ENCODE peak calls at places on chromosome 15, in four cellular contexts. S is PC-9, B is IMR-90, F is HFF-Myc. Q is an unnamed sample.

GRCh38 chr15:36803773-36804172 is 224.3 kb downstream of the CDIN1 start:
- DNase-seq in S (no peak), B (no peak), F (no peak), Q (no peak)

GRCh38 chr15:84773716-84774115 is 25.3 kb downstream of the ZNF592 start:
- DNase-seq in S (no peak), B (no peak), F (no peak), Q (no peak)

GRCh38 chr15:40929730-40930429 is 740 bp downstream of the DLL4 start:
- DNase-seq in S (no peak), B (peak), F (no peak), Q (peak)

GRCh38 chr15:75153084-75153483 is 48.6 kb upstream of the C15orf39 start:
- DNase-seq in S (no peak), B (peak), F (peak), Q (no peak)

GRCh38 chr15:59917504-59918157 is 86.5 kb upstream of the FOXB1 start:
- DNase-seq in S (peak), B (peak), F (peak), Q (peak)

GRCh38 chr15:60721706-60722105 is 242.8 kb upstream of the ICE2 start:
- DNase-seq in S (no peak), B (peak), F (no peak), Q (peak)

GRCh38 chr15:89824607-89824867 is 9.9 kb upstream of the ANPEP start:
- DNase-seq in S (no peak), B (no peak), F (no peak), Q (no peak)

GRCh38 chr15:70257573-70258220 is 160.0 kb upstream of the TLE3 start:
- DNase-seq in S (no peak), B (no peak), F (no peak), Q (no peak)

GRCh38 chr15:26106556-26106955 is 243.4 kb upstream of the ATP10A start:
- DNase-seq in S (no peak), B (no peak), F (no peak), Q (no peak)

GRCh38 chr15:73058437-73058836 is 6.2 kb downstream of the NEO1 start:
- DNase-seq in S (no peak), B (no peak), F (no peak), Q (no peak)

GRCh38 chr15:66400351-66400774 is 13.7 kb downstream of the MAP2K1 start:
- DNase-seq in S (no peak), B (peak), F (no peak), Q (no peak)

GRCh38 chr15:63232400-63232799 is 43.0 kb downstream of the RAB8B start:
- DNase-seq in S (no peak), B (no peak), F (no peak), Q (no peak)

GRCh38 chr15:84750583-84751092 is 2.2 kb downstream of the ZNF592 start:
- DNase-seq in S (no peak), B (no peak), F (no peak), Q (no peak)

GRCh38 chr15:59522988-59523461 is 85.0 kb downstream of the FAM81A start:
- DNase-seq in S (no peak), B (no peak), F (no peak), Q (no peak)

GRCh38 chr15:101651753-101652097 is 456 bp downstream of the TM2D3 start:
- DNase-seq in S (no peak), B (no peak), F (no peak), Q (no peak)

GRCh38 chr15:78105541-78106241 is 13.3 kb downstream of the SH2D7 start:
- DNase-seq in S (no peak), B (peak), F (no peak), Q (peak)

GRCh38 chr15:86362556-86362955 is 282.9 kb downstream of the AGBL1 start:
- DNase-seq in S (no peak), B (no peak), F (no peak), Q (peak)

GRCh38 chr15:72540606-72541237 is 66.6 kb downstream of the ARIH1 start:
- DNase-seq in S (no peak), B (no peak), F (no peak), Q (no peak)

GRCh38 chr15:41979493-41980266 is 7.3 kb upstream of the EHD4 start:
- DNase-seq in S (peak), B (no peak), F (no peak), Q (no peak)

GRCh38 chr15:27327467-27328045 is 356.6 kb downstream of the GABRG3 start:
- DNase-seq in S (no peak), B (no peak), F (no peak), Q (no peak)

GRCh38 chr15:37095993-37096877 is 4.1 kb downstream of the MEIS2 start:
- DNase-seq in S (no peak), B (no peak), F (no peak), Q (no peak)

GRCh38 chr15:28033443-28033842 is 65.7 kb downstream of the OCA2 start:
- DNase-seq in S (no peak), B (no peak), F (no peak), Q (no peak)

GRCh38 chr15:90337256-90337655 is 14.8 kb upstream of the ZNF774 start:
- DNase-seq in S (no peak), B (no peak), F (no peak), Q (peak)

GRCh38 chr15:94164202-94164807 is 67.1 kb upstream of the MCTP2 start:
- DNase-seq in S (peak), B (peak), F (peak), Q (peak)

GRCh38 chr15:70243686-70244540 is 146.2 kb upstream of the TLE3 start:
- DNase-seq in S (peak), B (no peak), F (no peak), Q (no peak)

GRCh38 chr15:55461447-55461846 is 46.6 kb downstream of the DNAAF4 start:
- DNase-seq in S (no peak), B (no peak), F (no peak), Q (no peak)

GRCh38 chr15:42734076-42734672 is 2.8 kb downstream of the CDAN1 start:
- DNase-seq in S (no peak), B (no peak), F (no peak), Q (no peak)

GRCh38 chr15:31392761-31393401 is 66.2 kb downstream of the KLF13 start:
- DNase-seq in S (no peak), B (no peak), F (no peak), Q (no peak)

GRCh38 chr15:71329041-71329440 is 213.8 kb downstream of the THSD4 start:
- DNase-seq in S (no peak), B (peak), F (no peak), Q (no peak)
- H3K4me3 ChIP-seq in S (no peak), B (no peak), F (no peak), Q (no peak)

DNA sequence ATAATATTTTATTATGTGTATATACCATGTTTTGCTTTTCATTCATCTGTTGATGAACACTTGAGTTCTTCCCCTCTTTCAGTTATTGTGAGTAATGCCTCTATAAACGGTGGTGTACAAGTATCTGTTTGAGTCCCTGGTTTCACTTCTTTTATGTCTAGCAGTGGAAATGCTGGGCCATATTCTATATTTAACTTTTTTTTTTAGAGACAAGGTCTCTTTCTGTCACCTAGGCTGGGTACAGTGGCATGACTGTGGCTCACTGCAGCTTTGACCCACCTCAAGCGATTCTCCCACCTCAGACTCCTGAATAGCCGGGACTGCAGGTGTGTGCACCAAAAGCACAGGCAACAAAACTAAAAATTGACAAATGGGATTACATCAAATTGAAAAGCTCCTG is 19.9 kb downstream of the GOLM2 start:
- DNase-seq in S (no peak), B (no peak), F (no peak), Q (no peak)
- H3K4me3 ChIP-seq in S (no peak), B (no peak), F (no peak), Q (no peak)

GRCh38 chr15:81115054-81115939 is 18.8 kb upstream of the CFAP161 start:
- DNase-seq in S (no peak), B (no peak), F (no peak), Q (no peak)

GRCh38 chr15:81117581-81117980 is 16.5 kb upstream of the CFAP161 start:
- DNase-seq in S (no peak), B (no peak), F (no peak), Q (no peak)

GRCh38 chr15:81117136-81117535 is 16.9 kb upstream of the CFAP161 start:
- DNase-seq in S (no peak), B (peak), F (no peak), Q (peak)

GRCh38 chr15:81120069-81120468 is 14.0 kb upstream of the CFAP161 start:
- DNase-seq in S (no peak), B (no peak), F (no peak), Q (no peak)

GRCh38 chr15:81118361-81118760 is 15.7 kb upstream of the CFAP161 start:
- DNase-seq in S (no peak), B (no peak), F (no peak), Q (no peak)
- H3K4me3 ChIP-seq in S (no peak), B (no peak), F (no peak), Q (no peak)

GRCh38 chr15:83651541-83651940 is 2.4 kb upstream of the ADAMTSL3 start:
- DNase-seq in S (no peak), B (no peak), F (no peak), Q (no peak)

GRCh38 chr15:83654379-83655236 is 685 bp downstream of the ADAMTSL3 start:
- DNase-seq in S (no peak), B (no peak), F (no peak), Q (no peak)

GRCh38 chr15:83652606-83653204 is 1.2 kb upstream of the ADAMTSL3 start:
- DNase-seq in S (no peak), B (no peak), F (no peak), Q (no peak)

GRCh38 chr15:83653639-83654378 is at the start of gene ADAMTSL3:
- DNase-seq in S (peak), B (no peak), F (no peak), Q (peak)

DNA sequence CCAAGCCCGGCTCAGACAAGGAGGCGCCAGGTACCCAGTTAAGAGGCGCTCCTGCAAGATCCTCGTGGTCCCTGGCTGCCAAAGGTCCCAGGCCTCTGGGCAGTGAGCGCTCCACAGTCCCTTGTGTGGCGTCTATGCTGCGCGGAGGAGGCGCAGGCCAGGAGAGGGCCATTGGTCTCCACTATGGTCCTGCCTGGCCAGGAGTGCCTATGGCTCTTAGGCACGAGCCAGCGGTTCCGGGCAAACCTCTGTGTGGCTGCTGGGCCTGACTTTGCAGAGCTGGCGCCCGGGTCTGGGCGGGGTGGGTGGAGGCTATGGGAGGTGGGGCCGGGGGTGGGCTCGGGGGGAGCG is 660 bp upstream of the ADAMTSL3 start:
- DNase-seq in S (no peak), B (no peak), F (no peak), Q (no peak)
- H3K4me3 ChIP-seq in S (no peak), B (no peak), F (no peak), Q (no peak)

GRCh38 chr15:25055356-25056068 is 100.7 kb downstream of the SNRPN start:
- DNase-seq in S (no peak), B (no peak), F (no peak), Q (no peak)
- H3K4me3 ChIP-seq in S (no peak), B (no peak), F (no peak), Q (no peak)

DNA sequence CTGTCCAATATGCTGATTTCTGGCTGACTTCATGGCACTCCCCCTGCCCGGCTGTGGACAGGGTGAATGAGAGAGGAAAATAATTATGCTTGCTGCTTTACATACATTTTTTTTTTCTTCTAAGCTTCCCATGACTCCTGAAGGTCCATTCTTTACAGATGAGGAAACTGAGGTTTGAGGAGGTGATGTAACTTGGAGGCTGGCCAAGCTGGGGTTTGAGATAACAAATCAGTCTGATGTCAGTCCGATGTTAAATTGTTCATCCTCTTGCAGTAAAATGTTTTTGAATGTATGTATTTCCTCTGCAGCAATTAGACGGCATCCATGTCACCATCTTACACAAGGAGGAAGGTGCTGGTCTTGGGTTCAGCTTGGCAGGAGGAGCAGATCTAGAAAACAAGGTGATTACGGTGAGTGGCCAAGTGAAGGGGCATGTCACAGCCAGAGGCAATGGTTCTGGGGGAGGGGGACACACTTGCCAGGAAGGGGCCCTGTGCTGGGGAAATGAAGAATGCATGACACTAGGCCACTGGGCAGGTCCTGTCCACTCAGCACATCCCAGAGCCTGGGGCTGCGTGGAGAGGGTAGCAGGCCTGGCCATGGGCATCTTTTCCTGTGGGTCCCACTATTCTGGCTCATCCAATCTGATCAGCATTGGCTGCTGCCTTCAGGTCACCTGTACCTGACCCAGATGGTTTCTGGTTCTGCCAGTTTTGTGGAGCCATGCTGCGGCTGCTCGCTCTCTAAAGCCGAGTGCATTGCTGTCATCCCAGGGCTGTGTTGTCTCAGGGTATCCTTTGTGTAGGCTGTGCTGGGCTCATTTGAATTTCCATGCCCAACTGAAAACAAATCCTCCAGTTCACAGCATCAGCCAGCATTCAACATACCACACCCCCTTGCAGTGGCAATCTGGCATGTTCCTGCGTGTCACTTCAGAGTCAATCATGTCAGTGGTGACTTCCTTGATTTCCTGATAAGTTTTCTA is 20.4 kb downstream of the STARD5 start:
- DNase-seq in S (no peak), B (peak), F (no peak), Q (no peak)
- H3K4me3 ChIP-seq in S (no peak), B (no peak), F (no peak), Q (no peak)

GRCh38 chr15:68332266-68332665 is 54.7 kb downstream of the FEM1B start:
- DNase-seq in S (no peak), B (no peak), F (no peak), Q (no peak)

GRCh38 chr15:68330461-68330860 is 52.9 kb downstream of the FEM1B start:
- DNase-seq in S (no peak), B (no peak), F (no peak), Q (no peak)

GRCh38 chr15:68328485-68328884 is 50.9 kb downstream of the FEM1B start:
- DNase-seq in S (no peak), B (no peak), F (no peak), Q (no peak)

GRCh38 chr15:68333775-68334470 is 56.4 kb downstream of the FEM1B start:
- DNase-seq in S (no peak), B (peak), F (no peak), Q (peak)

GRCh38 chr15:68330911-68331310 is 53.4 kb downstream of the FEM1B start:
- DNase-seq in S (no peak), B (no peak), F (no peak), Q (no peak)
- H3K4me3 ChIP-seq in S (no peak), B (no peak), F (no peak), Q (no peak)